ENCODE peak calls at places on chromosomes 12 and 14, in six cellular contexts. T is GM13976, L is testis, W is epithelial cell of proximal tubule, I is endothelial cell, U is left ventricle myocardium inferior. K is an unnamed sample.

GRCh38 chr12:109731231-109731731 is 17.7 kb downstream of the FAM222A start:
- DNase-seq in T (no peak), L (no peak), W (no peak), I (no peak), U (peak; percentile 3), K (no peak)

GRCh38 chr12:59843260-59843843 is 247.5 kb downstream of the SLC16A7 start:
- DNase-seq in T (no peak), L (no peak), W (no peak), I (no peak), U (no peak), K (no peak)

GRCh38 chr14:94047581-94047980 is 21.4 kb downstream of the OTUB2 start:
- DNase-seq in T (no peak), L (peak; percentile 9), W (no peak), I (no peak), U (no peak), K (no peak)

GRCh38 chr14:90599748-90600507 is 203.1 kb downstream of the CALM1 start:
- DNase-seq in T (no peak), L (peak; percentile 57), W (no peak), I (no peak), U (no peak), K (no peak)

GRCh38 chr14:89723930-89724915 is 230.3 kb downstream of the EFCAB11 start:
- DNase-seq in T (no peak), L (no peak), W (no peak), I (no peak), U (no peak), K (no peak)

GRCh38 chr12:92133795-92134637 is 11.6 kb downstream of the BTG1 start:
- DNase-seq in T (no peak), L (no peak), W (no peak), I (no peak), U (no peak), K (no peak)

GRCh38 chr12:71439613-71440392 is at the start of gene LGR5:
- DNase-seq in T (peak; percentile 45), L (peak; percentile 16), W (no peak), I (peak; percentile 56), U (peak; percentile 18), K (peak; percentile 16)

GRCh38 chr14:32998433-32998832 is 59.8 kb downstream of the NPAS3 start:
- DNase-seq in T (no peak), L (no peak), W (peak; percentile 1), I (no peak), U (no peak), K (no peak)

GRCh38 chr12:115303751-115304309 is 619.9 kb upstream of the TBX3 start:
- DNase-seq in T (no peak), L (no peak), W (no peak), I (no peak), U (no peak), K (no peak)

GRCh38 chr14:74515891-74516412 is 22.4 kb downstream of the ISCA2 start:
- DNase-seq in T (no peak), L (no peak), W (no peak), I (no peak), U (peak; percentile 7), K (no peak)

GRCh38 chr14:75578786-75579781 is 664 bp downstream of the FLVCR2 start:
- DNase-seq in T (no peak), L (peak; percentile 74), W (no peak), I (no peak), U (no peak), K (no peak)

GRCh38 chr12:114306646-114307045 is 99.3 kb downstream of the TBX5 start:
- DNase-seq in T (no peak), L (no peak), W (no peak), I (no peak), U (no peak), K (no peak)

GRCh38 chr12:12540261-12541013 is 22.2 kb downstream of the DUSP16 start:
- DNase-seq in T (no peak), L (no peak), W (no peak), I (no peak), U (no peak), K (no peak)

GRCh38 chr14:50599700-50600444 is 39.9 kb downstream of the ATL1 start:
- DNase-seq in T (peak; percentile 33), L (no peak), W (peak; percentile 10), I (no peak), U (no peak), K (peak; percentile 17)

GRCh38 chr14:61147898-61148549 is 133.1 kb downstream of the TMEM30B start:
- DNase-seq in T (no peak), L (no peak), W (no peak), I (no peak), U (no peak), K (no peak)

GRCh38 chr14:37197421-37198272 is at the start of gene MIPOL1:
- DNase-seq in T (no peak), L (peak; percentile 88), W (peak; percentile 41), I (peak; percentile 77), U (peak; percentile 86), K (no peak)

GRCh38 chr14:24313912-24314311 is 2.6 kb downstream of the LTB4R start:
- DNase-seq in T (no peak), L (no peak), W (no peak), I (no peak), U (no peak), K (no peak)

GRCh38 chr12:2185751-2186341 is 133.1 kb downstream of the CACNA1C start:
- DNase-seq in T (no peak), L (no peak), W (no peak), I (no peak), U (no peak), K (no peak)
- TF ChIP-seq CTCF in T (no peak), L (no peak), W (no peak), I (no peak), U (no peak), K (no peak)

GRCh38 chr12:108525681-108526080 is 10.6 kb downstream of the FICD start:
- DNase-seq in T (no peak), L (no peak), W (peak; percentile 94), I (no peak), U (no peak), K (no peak)

GRCh38 chr12:108532061-108532848 is 17.2 kb downstream of the FICD start:
- DNase-seq in T (no peak), L (no peak), W (no peak), I (no peak), U (no peak), K (no peak)

GRCh38 chr12:108530141-108530540 is 15.1 kb downstream of the FICD start:
- DNase-seq in T (no peak), L (no peak), W (no peak), I (no peak), U (no peak), K (no peak)

GRCh38 chr12:108523365-108523764 is 8.3 kb downstream of the FICD start:
- DNase-seq in T (no peak), L (no peak), W (no peak), I (no peak), U (no peak), K (no peak)

DNA sequence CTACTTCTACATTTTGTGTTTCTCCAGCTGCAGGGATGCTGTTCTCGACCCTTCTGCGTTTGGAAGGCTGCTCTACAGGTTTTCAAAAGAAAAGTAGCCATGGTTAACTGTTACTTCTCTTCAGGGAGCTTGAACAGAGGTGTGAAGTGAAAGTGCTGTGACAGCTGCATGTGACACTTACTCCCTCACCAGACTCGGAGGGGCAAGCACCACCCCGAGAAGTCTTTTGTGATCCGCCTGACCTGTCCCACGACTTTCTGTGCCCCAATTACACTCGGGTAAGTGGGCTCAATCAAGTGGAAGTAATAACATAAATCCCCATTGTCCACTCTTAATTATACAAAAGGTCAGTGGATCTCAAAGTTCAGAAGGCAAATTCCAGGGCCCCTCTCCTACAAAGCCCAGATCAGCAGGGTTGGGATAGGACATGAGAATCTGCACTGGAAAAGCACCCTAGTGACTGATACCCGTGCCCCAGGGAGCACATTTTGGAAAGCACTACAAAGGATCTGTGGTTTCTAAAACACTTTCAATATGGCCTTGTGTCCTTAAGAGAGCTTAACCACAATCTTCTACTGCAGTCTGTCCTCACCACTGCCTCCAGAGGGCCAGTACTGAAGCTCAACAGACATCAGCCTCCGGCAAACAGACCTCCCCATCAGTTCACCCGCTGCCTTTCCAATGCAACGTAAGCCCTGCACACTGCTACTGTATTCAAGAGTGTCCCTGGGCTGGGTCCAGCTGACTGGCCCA is 11.6 kb downstream of the FICD start:
- DNase-seq in T (no peak), L (no peak), W (no peak), I (no peak), U (no peak), K (no peak)
- TF ChIP-seq CTCF in T (no peak), L (no peak), W (no peak), I (no peak), U (no peak), K (no peak)

DNA sequence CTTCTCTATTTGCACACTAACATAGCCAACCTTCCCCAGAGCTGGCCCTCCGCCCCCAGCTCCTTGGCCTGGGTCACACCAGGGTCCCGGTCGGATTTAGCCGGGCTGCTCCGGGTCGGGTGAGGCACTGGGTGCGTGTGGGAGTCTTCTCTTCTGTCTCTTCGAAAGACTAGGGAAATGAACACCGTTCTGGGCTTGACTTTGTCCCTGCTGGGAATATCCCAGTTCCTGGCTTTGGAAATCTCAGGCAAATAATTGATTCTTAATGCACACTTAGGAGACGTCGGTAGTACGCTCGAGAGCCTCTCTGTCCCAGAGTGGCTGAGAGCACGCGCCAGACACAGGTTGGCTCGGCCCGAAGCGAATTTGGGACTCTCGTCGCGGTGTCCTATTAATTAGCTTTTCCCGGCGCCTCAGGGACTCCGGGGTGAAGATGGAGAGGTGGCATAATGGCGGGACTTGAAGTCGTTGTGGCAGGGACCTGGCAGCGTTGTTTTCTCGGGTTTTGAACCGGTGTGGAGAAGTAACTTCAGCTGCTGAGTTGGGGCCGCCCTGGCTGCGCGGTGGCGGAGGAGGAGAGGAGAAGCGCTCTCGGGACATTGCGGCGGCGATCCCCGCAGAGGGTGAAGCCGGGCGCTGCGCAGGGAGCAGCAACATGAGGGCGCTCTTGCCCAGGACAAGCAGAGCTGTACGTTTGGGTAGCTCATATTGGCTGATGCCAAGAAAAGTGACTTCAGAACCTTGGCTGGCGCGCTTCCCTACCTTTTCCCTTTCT is 7.5 kb downstream of the FOXG1 start:
- DNase-seq in T (peak; percentile 48), L (peak; percentile 74), W (no peak), I (peak; percentile 89), U (no peak), K (no peak)
- TF ChIP-seq CTCF in T (peak; percentile 6), L (no peak), W (peak; percentile 43), I (no peak), U (no peak), K (peak; percentile 29)

DNA sequence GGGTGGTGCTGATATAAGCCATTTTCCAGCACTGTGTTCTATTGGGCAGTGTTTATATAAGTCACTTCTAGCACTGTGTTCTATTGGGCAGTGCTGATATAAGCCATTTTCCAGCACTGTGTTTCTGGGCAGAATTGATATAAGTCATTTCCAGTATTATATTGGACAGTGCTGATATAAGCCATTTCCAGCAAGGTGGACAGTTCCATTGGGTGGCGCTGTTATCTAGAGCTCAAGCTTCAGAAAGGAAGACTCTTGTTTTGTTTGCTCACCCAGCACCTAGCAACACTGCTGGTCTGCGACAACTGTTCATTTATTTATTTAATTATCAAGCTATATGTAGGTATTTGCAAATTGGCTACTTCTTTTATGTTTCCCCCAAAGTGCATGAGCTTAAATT is 690.3 kb downstream of the AACS start:
- DNase-seq in T (no peak), L (no peak), W (no peak), I (no peak), U (no peak), K (no peak)
- TF ChIP-seq CTCF in T (no peak), L (no peak), W (no peak), I (no peak), U (peak; percentile 39), K (no peak)

K was measured in GM10248.